ENCODE peak calls at places on chromosomes 11 and 22, in seven cellular contexts. T is kidney, U is cardiac fibroblast, Z is fibroblast of pulmonary artery, V is endothelial cell of umbilical vein, O is memory B cell, J is progenitor cell of endocrine pancreas. F is an unnamed sample.

GRCh38 chr11:19646308-19646707 is 66.3 kb upstream of the NAV2 start:
- DNase-seq in Z (no peak), T (no peak), V (no peak), U (no peak), O (no peak), J (no peak), F (no peak)

GRCh38 chr11:12876988-12877387 is 132.1 kb upstream of the RASSF10 start:
- DNase-seq in T (no peak), Z (no peak), U (no peak), O (no peak), V (no peak), J (no peak), F (no peak)

GRCh38 chr11:44658451-44658850 is 68.3 kb upstream of the TSPAN18 start:
- DNase-seq in U (peak), O (no peak), Z (peak), V (peak), J (no peak), T (no peak), F (no peak)

GRCh38 chr22:40728731-40729189 is 49.5 kb downstream of the MCHR1 start:
- DNase-seq in Z (peak), J (no peak), V (no peak), O (no peak), U (no peak), T (no peak), F (peak)

GRCh38 chr11:41508121-41508520 is 48.7 kb upstream of the LRRC4C start:
- DNase-seq in O (no peak), V (no peak), U (no peak), J (no peak), T (no peak), Z (no peak), F (no peak)

GRCh38 chr11:110479445-110480101 is 49.8 kb downstream of the FDX1 start:
- DNase-seq in T (no peak), J (no peak), O (no peak), U (peak), Z (peak), V (no peak), F (no peak)

GRCh38 chr22:30266445-30267381 is at the start of gene OSM:
- DNase-seq in U (no peak), V (no peak), Z (no peak), O (peak), T (peak), J (no peak), F (no peak)

GRCh38 chr11:17599460-17599925 is 52.4 kb downstream of the OTOG start:
- DNase-seq in Z (no peak), V (no peak), J (no peak), T (no peak), O (no peak), U (no peak), F (no peak)

GRCh38 chr22:45127866-45128265 is 35.9 kb upstream of the NUP50 start:
- DNase-seq in U (peak), Z (peak), V (no peak), O (no peak), J (no peak), T (no peak), F (peak)

GRCh38 chr11:126267650-126268049 is 1.0 kb downstream of the SRPRA start:
- DNase-seq in U (no peak), O (no peak), V (no peak), Z (no peak), J (no peak), T (no peak), F (no peak)

GRCh38 chr11:64240467-64241174 is at the start of gene FKBP2:
- DNase-seq in Z (peak), U (peak), J (peak), V (peak), O (peak), T (peak), F (peak)

GRCh38 chr22:22698263-22698750 is 53.9 kb downstream of the GGTLC2 start:
- DNase-seq in Z (no peak), T (peak), J (no peak), U (no peak), V (no peak), O (peak), F (no peak)

GRCh38 chr11:70697701-70698100 is 299.4 kb downstream of the CTTN start:
- DNase-seq in Z (no peak), J (no peak), V (no peak), U (no peak), O (no peak), T (peak), F (no peak)

GRCh38 chr11:20049231-20049630 is 111.0 kb downstream of the DBX1 start:
- DNase-seq in Z (peak), T (no peak), U (no peak), J (no peak), V (no peak), O (no peak), F (no peak)

GRCh38 chr22:32430352-32430751 is 18.3 kb upstream of the RTCB start:
- DNase-seq in T (no peak), J (no peak), Z (no peak), O (no peak), U (no peak), V (no peak), F (no peak)

GRCh38 chr11:35216962-35217667 is 78.1 kb downstream of the CD44 start:
- DNase-seq in U (no peak), T (no peak), Z (no peak), J (no peak), V (no peak), O (no peak), F (no peak)

GRCh38 chr11:45922425-45923082 is at the start of gene LARGE2:
- DNase-seq in O (peak), V (no peak), T (peak), Z (no peak), U (no peak), J (no peak), F (no peak)

GRCh38 chr22:30908051-30908461 is 60.5 kb downstream of the MORC2 start:
- DNase-seq in J (no peak), V (no peak), O (no peak), U (no peak), T (no peak), Z (no peak), F (no peak)

GRCh38 chr22:17870408-17870807 is 96.1 kb upstream of the BID start:
- DNase-seq in V (no peak), J (no peak), Z (no peak), T (no peak), O (no peak), U (no peak), F (no peak)

GRCh38 chr11:8959546-8960166 is 4.6 kb downstream of the TMEM9B start:
- DNase-seq in Z (peak), T (no peak), V (peak), O (no peak), U (peak), J (no peak), F (peak)

GRCh38 chr22:35322126-35322525 is 22.4 kb downstream of the TOM1 start:
- DNase-seq in Z (no peak), T (no peak), J (no peak), U (no peak), V (no peak), O (no peak), F (no peak)

GRCh38 chr11:66981976-66982578 is 7.0 kb downstream of the C11orf86 start:
- DNase-seq in J (no peak), U (peak), V (peak), T (peak), O (no peak), Z (peak), F (no peak)

GRCh38 chr11:78076733-78077403 is 2.8 kb downstream of the NDUFC2 start:
- DNase-seq in U (no peak), O (no peak), J (no peak), V (no peak), T (no peak), Z (no peak), F (no peak)